ENCODE peak calls at places on chromosome 1, in nine cellular contexts. One of them, this sample, is unnamed.

GRCh38 chr1:89698020-89698560 is 65.2 kb downstream of the LRRC8C start:
- DNase-seq in T-helper 2 cell: no peak
- DNase-seq in activated gamma-delta T cell treated with Interleukin-2 at 50 U/mL for 16 hours: no peak
- DNase-seq in pons: no peak
- DNase-seq in HuH-7: no peak
- DNase-seq in HL-60: no peak
- DNase-seq in fibroblast of lung: no peak
- DNase-seq in NCI-H1105 treated with DMSO at 0.1 percent for 48 hours: no peak
- DNase-seq in NCI-H1092: no peak
- DNase-seq in this sample: no peak

GRCh38 chr1:37307907-37308570 is 166.3 kb upstream of the ZC3H12A start:
- DNase-seq in activated gamma-delta T cell treated with Interleukin-2 at 50 U/mL for 16 hours: no peak
- DNase-seq in fibroblast of lung: no peak
- DNase-seq in T-helper 2 cell: no peak
- DNase-seq in HL-60: no peak
- DNase-seq in HuH-7: no peak
- DNase-seq in pons: peak
- DNase-seq in NCI-H1092: no peak
- DNase-seq in NCI-H1105 treated with DMSO at 0.1 percent for 48 hours: no peak
- DNase-seq in this sample: no peak

GRCh38 chr1:152182942-152183341 is 23.9 kb upstream of the RPTN start:
- DNase-seq in HuH-7: no peak
- DNase-seq in NCI-H1105 treated with DMSO at 0.1 percent for 48 hours: no peak
- DNase-seq in pons: no peak
- DNase-seq in HL-60: no peak
- DNase-seq in T-helper 2 cell: no peak
- DNase-seq in fibroblast of lung: peak
- DNase-seq in NCI-H1092: no peak
- DNase-seq in activated gamma-delta T cell treated with Interleukin-2 at 50 U/mL for 16 hours: no peak
- DNase-seq in this sample: no peak

GRCh38 chr1:110605901-110606783 is at the start of gene KCNA2:
- DNase-seq in activated gamma-delta T cell treated with Interleukin-2 at 50 U/mL for 16 hours: no peak
- DNase-seq in pons: peak
- DNase-seq in NCI-H1092: peak
- DNase-seq in NCI-H1105 treated with DMSO at 0.1 percent for 48 hours: peak
- DNase-seq in HuH-7: no peak
- DNase-seq in T-helper 2 cell: no peak
- DNase-seq in fibroblast of lung: no peak
- DNase-seq in HL-60: no peak
- DNase-seq in this sample: peak

GRCh38 chr1:36885537-36886441 is 148.5 kb downstream of the GRIK3 start:
- DNase-seq in NCI-H1105 treated with DMSO at 0.1 percent for 48 hours: no peak
- DNase-seq in T-helper 2 cell: no peak
- DNase-seq in NCI-H1092: no peak
- DNase-seq in fibroblast of lung: no peak
- DNase-seq in activated gamma-delta T cell treated with Interleukin-2 at 50 U/mL for 16 hours: no peak
- DNase-seq in HuH-7: no peak
- DNase-seq in HL-60: no peak
- DNase-seq in pons: no peak
- DNase-seq in this sample: peak

GRCh38 chr1:21262282-21263051 is 27.8 kb downstream of the ECE1 start:
- DNase-seq in activated gamma-delta T cell treated with Interleukin-2 at 50 U/mL for 16 hours: no peak
- DNase-seq in HL-60: peak
- DNase-seq in NCI-H1105 treated with DMSO at 0.1 percent for 48 hours: no peak
- DNase-seq in fibroblast of lung: peak
- DNase-seq in NCI-H1092: no peak
- DNase-seq in HuH-7: no peak
- DNase-seq in pons: no peak
- DNase-seq in T-helper 2 cell: no peak
- DNase-seq in this sample: no peak

GRCh38 chr1:40784141-40784770 is 669 bp downstream of the KCNQ4 start:
- DNase-seq in pons: no peak
- DNase-seq in HuH-7: peak
- DNase-seq in fibroblast of lung: no peak
- DNase-seq in NCI-H1105 treated with DMSO at 0.1 percent for 48 hours: no peak
- DNase-seq in HL-60: no peak
- DNase-seq in activated gamma-delta T cell treated with Interleukin-2 at 50 U/mL for 16 hours: no peak
- DNase-seq in T-helper 2 cell: no peak
- DNase-seq in NCI-H1092: peak
- DNase-seq in this sample: no peak

GRCh38 chr1:168057921-168058320 is 78.8 kb downstream of the GPR161 start:
- DNase-seq in HuH-7: no peak
- DNase-seq in fibroblast of lung: peak
- DNase-seq in activated gamma-delta T cell treated with Interleukin-2 at 50 U/mL for 16 hours: no peak
- DNase-seq in T-helper 2 cell: no peak
- DNase-seq in HL-60: no peak
- DNase-seq in pons: no peak
- DNase-seq in NCI-H1105 treated with DMSO at 0.1 percent for 48 hours: no peak
- DNase-seq in NCI-H1092: no peak
- DNase-seq in this sample: no peak

GRCh38 chr1:45669859-45670655 is 16.3 kb downstream of the GPBP1L1 start:
- DNase-seq in NCI-H1105 treated with DMSO at 0.1 percent for 48 hours: no peak
- DNase-seq in pons: no peak
- DNase-seq in HL-60: no peak
- DNase-seq in HuH-7: no peak
- DNase-seq in activated gamma-delta T cell treated with Interleukin-2 at 50 U/mL for 16 hours: no peak
- DNase-seq in T-helper 2 cell: no peak
- DNase-seq in NCI-H1092: no peak
- DNase-seq in fibroblast of lung: no peak
- DNase-seq in this sample: no peak

GRCh38 chr1:150150511-150151021 is 850 bp downstream of the PLEKHO1 start:
- DNase-seq in HL-60: peak
- DNase-seq in fibroblast of lung: no peak
- DNase-seq in NCI-H1092: peak
- DNase-seq in activated gamma-delta T cell treated with Interleukin-2 at 50 U/mL for 16 hours: peak
- DNase-seq in T-helper 2 cell: no peak
- DNase-seq in pons: no peak
- DNase-seq in NCI-H1105 treated with DMSO at 0.1 percent for 48 hours: no peak
- DNase-seq in HuH-7: peak
- DNase-seq in this sample: no peak

GRCh38 chr1:33088119-33088906 is 7.4 kb downstream of the AZIN2 start:
- DNase-seq in T-helper 2 cell: no peak
- DNase-seq in HL-60: peak
- DNase-seq in NCI-H1105 treated with DMSO at 0.1 percent for 48 hours: no peak
- DNase-seq in NCI-H1092: no peak
- DNase-seq in activated gamma-delta T cell treated with Interleukin-2 at 50 U/mL for 16 hours: no peak
- DNase-seq in HuH-7: no peak
- DNase-seq in pons: peak
- DNase-seq in fibroblast of lung: no peak
- DNase-seq in this sample: no peak

This sample was measured in NCI-H510A.